ENCODE peak calls at places on chromosomes 12 and 14, in four cellular contexts. E is HCT116, X is NT2/D1, F is mesenchymal stem cell. M is an unnamed sample.
A peak's percentile ranks its signal among the peaks of the same experiment; 100 is the strongest.

GRCh38 chr14:69471436-69471835 is 13.1 kb upstream of the PLEKHD1 start:
- DNase-seq in X (no peak), F (no peak), E (no peak), M (no peak)

GRCh38 chr12:118187746-118188390 is 51.9 kb downstream of the PEBP1 start:
- DNase-seq in E (no peak), F (no peak), X (no peak), M (no peak)

GRCh38 chr12:94101902-94102660 is 46.3 kb upstream of the PLXNC1 start:
- DNase-seq in F (peak; percentile 84), E (peak; percentile 87), X (peak; percentile 85), M (peak; percentile 69)

GRCh38 chr14:44982594-44982993 is 20.6 kb downstream of the TOGARAM1 start:
- DNase-seq in E (no peak), X (no peak), F (no peak), M (no peak)

GRCh38 chr12:19140381-19141236 is 11.1 kb downstream of the PLEKHA5 start:
- DNase-seq in E (no peak), F (peak; percentile 56), X (no peak), M (no peak)

GRCh38 chr12:34345801-34346200 is 323.5 kb downstream of the ALG10 start:
- DNase-seq in F (no peak), X (no peak), E (no peak), M (no peak)

GRCh38 chr14:31477248-31477647 is 10.6 kb downstream of the GPR33 start:
- DNase-seq in X (no peak), F (no peak), E (no peak), M (no peak)

GRCh38 chr12:88298761-88299242 is 156.7 kb downstream of the TMTC3 start:
- DNase-seq in F (peak; percentile 78), E (peak; percentile 70), X (no peak), M (peak; percentile 44)

GRCh38 chr12:18923721-18924120 is 185.8 kb downstream of the CAPZA3 start:
- DNase-seq in F (no peak), X (no peak), E (no peak), M (no peak)

GRCh38 chr14:84575681-84576080 is 954.3 kb upstream of the FLRT2 start:
- DNase-seq in F (no peak), E (no peak), X (no peak), M (no peak)

GRCh38 chr14:91755560-91755959 is 23.7 kb upstream of the CATSPERB start:
- DNase-seq in F (no peak), E (peak; percentile 2), X (no peak), M (peak; percentile 86)

GRCh38 chr12:9646794-9647622 is 22.5 kb upstream of the CLEC2D start:
- DNase-seq in E (no peak), X (peak; percentile 51), F (peak; percentile 82), M (no peak)

GRCh38 chr12:52629251-52630103 is 11.1 kb upstream of the KRT73 start:
- DNase-seq in F (no peak), X (no peak), E (no peak), M (no peak)

GRCh38 chr12:104510145-104510872 is 53.6 kb downstream of the CHST11 start:
- DNase-seq in F (no peak), E (no peak), X (no peak), M (no peak)

GRCh38 chr12:54404061-54405004 is 14.7 kb downstream of the ITGA5 start:
- DNase-seq in F (peak; percentile 72), E (peak; percentile 31), X (peak; percentile 71), M (peak; percentile 28)

GRCh38 chr12:94689646-94690036 is 39.3 kb upstream of the TMCC3 start:
- DNase-seq in F (no peak), E (no peak), X (no peak), M (no peak)

GRCh38 chr12:54140958-54141388 is 47.8 kb downstream of the SMUG1 start:
- DNase-seq in F (no peak), X (no peak), E (no peak), M (no peak)

GRCh38 chr14:60094306-60094897 is 2.7 kb downstream of the PCNX4 start:
- DNase-seq in X (no peak), E (no peak), F (peak; percentile 79), M (peak; percentile 55)

GRCh38 chr12:123995023-123995422 is 22.0 kb downstream of the ZNF664 start:
- DNase-seq in E (no peak), X (no peak), F (peak; percentile 55), M (no peak)

GRCh38 chr12:127957001-127957660 is 309.8 kb upstream of the TMEM132C start:
- DNase-seq in F (no peak), E (no peak), X (no peak), M (no peak)

GRCh38 chr14:74838141-74838540 is 37.8 kb downstream of the PROX2 start:
- DNase-seq in X (no peak), F (peak; percentile 54), E (no peak), M (no peak)
- H3K4me1 ChIP-seq in X (no peaks in the 10 kb centered on the region), F (peaks cover 5% of the 10 kb centered on the region), E (no peaks in the 10 kb centered on the region), M (no peaks in the 10 kb centered on the region)

GRCh38 chr14:22524784-22525161 is 64.3 kb downstream of the DAD1 start:
- DNase-seq in E (no peak), X (no peak), F (no peak), M (no peak)
- H3K4me1 ChIP-seq in E (no peaks in the 10 kb centered on the region), X (no peaks in the 10 kb centered on the region), F (no peaks in the 10 kb centered on the region), M (no peaks in the 10 kb centered on the region)

DNA sequence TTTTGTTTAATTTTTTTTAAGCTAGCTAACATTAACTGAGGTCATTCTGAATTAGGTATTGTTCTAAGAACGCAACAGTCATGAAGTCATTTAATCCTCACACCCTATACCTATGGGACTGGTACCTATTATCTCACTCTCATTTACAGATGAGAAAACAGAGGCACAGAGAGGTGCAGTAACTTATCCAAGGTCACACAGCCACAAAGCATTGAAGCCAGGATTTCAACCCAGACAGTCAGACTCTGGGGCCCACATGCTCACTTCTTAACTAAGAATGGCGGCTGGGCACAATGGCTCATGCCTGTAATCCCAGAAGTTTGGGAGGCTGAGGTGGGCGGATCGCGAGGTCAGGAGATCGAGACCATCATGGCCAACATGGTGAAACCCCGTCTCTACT is 15.0 kb upstream of the DTX1 start:
- DNase-seq in E (no peak), X (no peak), F (no peak), M (no peak)
- H3K4me1 ChIP-seq in E (peaks cover 16% of the 10 kb centered on the region), X (peaks cover 3% of the 10 kb centered on the region), F (peaks cover 1% of the 10 kb centered on the region), M (peaks cover 20% of the 10 kb centered on the region)

GRCh38 chr14:89339158-89339557 is 77.9 kb downstream of the FOXN3 start:
- DNase-seq in X (no peak), F (no peak), E (no peak), M (no peak)

GRCh38 chr14:89340782-89341181 is 76.3 kb downstream of the FOXN3 start:
- DNase-seq in F (no peak), E (no peak), X (no peak), M (no peak)

GRCh38 chr14:89342049-89342448 is 75.0 kb downstream of the FOXN3 start:
- DNase-seq in F (no peak), E (no peak), X (no peak), M (no peak)

GRCh38 chr14:89339579-89339978 is 77.5 kb downstream of the FOXN3 start:
- DNase-seq in F (no peak), X (no peak), E (no peak), M (no peak)

GRCh38 chr14:89340200-89340667 is 76.8 kb downstream of the FOXN3 start:
- DNase-seq in F (peak; percentile 88), X (no peak), E (no peak), M (no peak)
- H3K4me1 ChIP-seq in F (peaks cover 6% of the 10 kb centered on the region), X (peaks cover 4% of the 10 kb centered on the region), E (no peaks in the 10 kb centered on the region), M (no peaks in the 10 kb centered on the region)

GRCh38 chr12:25694072-25694471 is 141.0 kb upstream of the LMNTD1 start:
- DNase-seq in X (no peak), E (no peak), F (peak; percentile 95), M (no peak)
- H3K4me1 ChIP-seq in X (peaks cover 2% of the 10 kb centered on the region), E (no peaks in the 10 kb centered on the region), F (no peaks in the 10 kb centered on the region), M (no peaks in the 10 kb centered on the region)

GRCh38 chr14:21528381-21529348 is 2.5 kb upstream of the SALL2 start:
- DNase-seq in F (peak; percentile 67), X (no peak), E (no peak), M (no peak)
- H3K4me1 ChIP-seq in F (peaks cover 18% of the 10 kb centered on the region), X (peaks cover 16% of the 10 kb centered on the region), E (peaks cover 5% of the 10 kb centered on the region), M (peaks cover 21% of the 10 kb centered on the region)

GRCh38 chr14:73785336-73785833 is 66.2 kb upstream of the PTGR2 start:
- DNase-seq in F (peak; percentile 97), E (no peak), X (no peak), M (peak; percentile 86)

GRCh38 chr14:73785834-73786631 is 65.6 kb upstream of the PTGR2 start:
- DNase-seq in E (peak; percentile 46), F (peak; percentile 98), X (no peak), M (peak; percentile 85)

GRCh38 chr14:73784065-73784987 is 67.3 kb upstream of the PTGR2 start:
- DNase-seq in X (no peak), F (peak; percentile 92), E (no peak), M (peak; percentile 51)

GRCh38 chr14:73786632-73786941 is 65.0 kb upstream of the PTGR2 start:
- DNase-seq in E (no peak), X (no peak), F (peak; percentile 60), M (no peak)

GRCh38 chr14:73784988-73785313 is 66.7 kb upstream of the PTGR2 start:
- DNase-seq in E (no peak), X (no peak), F (no peak), M (no peak)
- H3K4me1 ChIP-seq in E (peaks cover 31% of the 10 kb centered on the region), X (peaks cover 6% of the 10 kb centered on the region), F (peaks cover 35% of the 10 kb centered on the region), M (peaks cover 38% of the 10 kb centered on the region)

GRCh38 chr12:47771304-47771703 is 1.7 kb upstream of the SLC48A1 start:
- DNase-seq in E (no peak), F (no peak), X (no peak), M (no peak)
- H3K4me1 ChIP-seq in E (peaks cover 54% of the 10 kb centered on the region), F (peaks cover 42% of the 10 kb centered on the region), X (peaks cover 17% of the 10 kb centered on the region), M (peaks cover 68% of the 10 kb centered on the region)

DNA sequence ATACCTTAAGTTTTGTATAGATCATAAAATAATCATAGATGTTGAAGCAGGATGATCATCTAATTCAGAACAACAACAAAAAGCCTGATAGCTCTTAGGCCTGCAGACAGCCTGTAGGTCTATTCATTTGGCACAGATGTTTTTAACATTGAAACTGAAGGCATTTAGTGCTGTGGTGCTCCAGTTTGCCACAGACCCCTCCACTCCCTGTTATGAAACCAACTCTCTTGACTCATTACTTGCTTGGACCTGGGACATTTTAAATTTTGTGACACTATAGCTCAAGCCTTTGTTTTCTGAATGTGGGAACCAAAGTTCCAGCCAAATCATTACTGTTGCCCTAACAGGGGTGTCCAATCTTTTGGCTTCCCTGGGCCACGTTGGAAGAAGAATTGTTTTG is 9.1 kb downstream of the PRKCH start:
- DNase-seq in E (no peak), X (no peak), F (no peak), M (no peak)
- H3K4me1 ChIP-seq in E (peaks cover 14% of the 10 kb centered on the region), X (peaks cover 3% of the 10 kb centered on the region), F (no peaks in the 10 kb centered on the region), M (peaks cover 18% of the 10 kb centered on the region)

GRCh38 chr12:49661191-49661590 is 37.8 kb downstream of the PRPF40B start:
- DNase-seq in F (no peak), E (no peak), X (no peak), M (no peak)
- H3K4me1 ChIP-seq in F (peaks cover 14% of the 10 kb centered on the region), E (peaks cover 11% of the 10 kb centered on the region), X (peaks cover 14% of the 10 kb centered on the region), M (no peaks in the 10 kb centered on the region)